ENCODE peak calls at places on chromosomes 11 and 22, in five cellular contexts. Y, R, E, U and C are unnamed samples.

GRCh38 chr11:8604078-8604723 is 10.2 kb upstream of the STK33 start:
- DNase-seq in Y (peak; percentile 56), R (peak; percentile 94), E (no peak), U (peak; percentile 66), C (no peak)

GRCh38 chr11:9687736-9688494 is 24.0 kb downstream of the SWAP70 start:
- DNase-seq in Y (no peak), R (no peak), E (no peak), U (no peak), C (no peak)

GRCh38 chr11:122330466-122330865 is 214.5 kb upstream of the BLID start:
- DNase-seq in Y (no peak), R (no peak), E (no peak), U (no peak), C (no peak)

GRCh38 chr22:44571566-44572413 is 73.8 kb upstream of the RTL6 start:
- DNase-seq in Y (no peak), R (no peak), E (peak; percentile 25), U (no peak), C (peak; percentile 49)

GRCh38 chr22:45317551-45318167 is 7.9 kb downstream of the FAM118A start:
- DNase-seq in Y (no peak), R (no peak), E (peak; percentile 80), U (no peak), C (no peak)

GRCh38 chr11:123560001-123560400 is 94.4 kb downstream of the SCN3B start:
- DNase-seq in Y (no peak), R (no peak), E (no peak), U (no peak), C (no peak)

GRCh38 chr11:72189448-72190250 is 2.3 kb upstream of the FOLR1 start:
- DNase-seq in Y (no peak), R (no peak), E (no peak), U (no peak), C (no peak)

GRCh38 chr11:26276798-26277424 is 55.0 kb upstream of the ANO3 start:
- DNase-seq in Y (peak; percentile 69), R (peak; percentile 46), E (no peak), U (peak; percentile 25), C (no peak)

GRCh38 chr11:44760917-44761545 is 34.3 kb downstream of the TSPAN18 start:
- DNase-seq in Y (no peak), R (no peak), E (peak; percentile 34), U (no peak), C (no peak)

GRCh38 chr22:49259870-49260615 is 567.6 kb downstream of the BRD1 start:
- DNase-seq in Y (no peak), R (no peak), E (peak; percentile 14), U (no peak), C (peak; percentile 47)

GRCh38 chr11:58394195-58394594 is 12.5 kb downstream of the OR5B3 start:
- DNase-seq in Y (no peak), R (no peak), E (no peak), U (no peak), C (no peak)

GRCh38 chr22:43409800-43410199 is 2.0 kb upstream of the MPPED1 start:
- DNase-seq in Y (no peak), R (no peak), E (no peak), U (no peak), C (no peak)

GRCh38 chr11:69194956-69195355 is 39.2 kb downstream of the SMIM38 start:
- DNase-seq in Y (no peak), R (no peak), E (no peak), U (no peak), C (no peak)

GRCh38 chr11:113262594-113262993 is 51.8 kb upstream of the TTC12 start:
- DNase-seq in Y (no peak), R (no peak), E (no peak), U (no peak), C (no peak)

GRCh38 chr11:69484427-69485259 is 3.2 kb downstream of the LINC01488 start:
- DNase-seq in Y (no peak), R (no peak), E (no peak), U (no peak), C (no peak)

GRCh38 chr22:19271856-19272535 is 19.5 kb downstream of the CLTCL1 start:
- DNase-seq in Y (no peak), R (no peak), E (peak; percentile 55), U (no peak), C (peak; percentile 18)

GRCh38 chr11:66006134-66006890 is 4.0 kb downstream of the BANF1 start:
- DNase-seq in Y (no peak), R (no peak), E (no peak), U (no peak), C (no peak)

GRCh38 chr11:66001941-66002647 is at the start of the genes BANF1 and EIF1AD:
- DNase-seq in Y (peak; percentile 92), R (peak; percentile 96), E (peak; percentile 94), U (peak; percentile 93), C (peak; percentile 93)

GRCh38 chr11:66004186-66004585 is 1.9 kb downstream of the BANF1 start:
- DNase-seq in Y (no peak), R (no peak), E (no peak), U (no peak), C (no peak)

GRCh38 chr11:66003291-66003690 is 988 bp downstream of the BANF1 start:
- DNase-seq in Y (no peak), R (no peak), E (no peak), U (peak; percentile 13), C (no peak)

GRCh38 chr11:66002648-66003225 is 434 bp downstream of the BANF1 start:
- DNase-seq in Y (no peak), R (no peak), E (peak; percentile 82), U (peak; percentile 88), C (no peak)
- TF ChIP-seq CTCF in Y (no peak), R (no peak), E (no peak), U (no peak), C (no peak)

GRCh38 chr22:28884754-28885375 is 1.5 kb downstream of the ZNRF3 start:
- DNase-seq in Y (no peak), R (no peak), E (no peak), U (no peak), C (no peak)

GRCh38 chr22:28882545-28882877 is 861 bp upstream of the ZNRF3 start:
- DNase-seq in Y (no peak), R (no peak), E (no peak), U (no peak), C (no peak)

GRCh38 chr22:28883657-28883916 is 215 bp downstream of the ZNRF3 start:
- DNase-seq in Y (no peak), R (no peak), E (no peak), U (peak; percentile 61), C (no peak)

GRCh38 chr22:28883917-28884753 is 763 bp downstream of the ZNRF3 start:
- DNase-seq in Y (peak; percentile 31), R (no peak), E (peak; percentile 58), U (peak; percentile 51), C (peak; percentile 73)

DNA sequence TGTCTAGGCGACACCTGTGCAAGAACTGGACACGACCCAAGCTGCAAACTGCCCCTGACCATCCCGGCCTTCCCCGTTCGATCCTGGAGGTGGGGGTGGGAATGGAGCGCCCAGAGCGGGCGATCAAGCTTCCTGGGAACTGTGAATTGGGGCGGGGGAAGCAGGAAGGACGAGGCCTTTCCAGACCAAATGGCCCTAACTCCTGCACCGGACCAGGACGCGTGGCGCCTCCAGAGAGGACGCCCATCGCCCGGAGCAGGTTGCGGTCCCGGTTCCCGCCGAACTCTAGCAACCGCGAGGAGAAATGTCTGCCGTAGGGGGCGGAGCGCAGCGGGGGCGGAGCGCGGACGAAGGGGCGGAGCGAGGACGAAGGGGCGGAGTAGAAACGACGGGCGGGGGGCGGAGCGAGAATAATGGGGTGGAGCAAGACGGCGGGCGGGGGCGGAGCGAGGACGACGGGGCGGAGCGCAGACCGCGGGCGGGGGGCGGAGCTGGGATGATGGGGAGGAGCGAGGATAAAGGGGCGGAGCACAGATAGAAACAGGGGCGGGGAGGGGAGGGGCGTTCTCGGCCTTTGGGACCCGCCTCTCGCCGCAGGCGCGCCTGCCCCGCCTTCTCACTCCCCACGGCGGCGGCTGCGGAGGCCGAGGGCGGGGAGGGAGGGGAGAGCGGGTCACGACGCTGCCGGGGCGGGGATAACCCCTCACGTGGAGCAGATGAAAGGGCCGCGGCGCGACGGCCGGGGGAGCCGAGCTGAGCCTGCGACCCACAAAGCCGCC is at the start of gene ZNRF3:
- DNase-seq in Y (peak; percentile 96), R (peak; percentile 61), E (peak; percentile 96), U (peak; percentile 89), C (peak; percentile 98)
- TF ChIP-seq CTCF in Y (no peak), R (no peak), E (no peak), U (no peak), C (no peak)

DNA sequence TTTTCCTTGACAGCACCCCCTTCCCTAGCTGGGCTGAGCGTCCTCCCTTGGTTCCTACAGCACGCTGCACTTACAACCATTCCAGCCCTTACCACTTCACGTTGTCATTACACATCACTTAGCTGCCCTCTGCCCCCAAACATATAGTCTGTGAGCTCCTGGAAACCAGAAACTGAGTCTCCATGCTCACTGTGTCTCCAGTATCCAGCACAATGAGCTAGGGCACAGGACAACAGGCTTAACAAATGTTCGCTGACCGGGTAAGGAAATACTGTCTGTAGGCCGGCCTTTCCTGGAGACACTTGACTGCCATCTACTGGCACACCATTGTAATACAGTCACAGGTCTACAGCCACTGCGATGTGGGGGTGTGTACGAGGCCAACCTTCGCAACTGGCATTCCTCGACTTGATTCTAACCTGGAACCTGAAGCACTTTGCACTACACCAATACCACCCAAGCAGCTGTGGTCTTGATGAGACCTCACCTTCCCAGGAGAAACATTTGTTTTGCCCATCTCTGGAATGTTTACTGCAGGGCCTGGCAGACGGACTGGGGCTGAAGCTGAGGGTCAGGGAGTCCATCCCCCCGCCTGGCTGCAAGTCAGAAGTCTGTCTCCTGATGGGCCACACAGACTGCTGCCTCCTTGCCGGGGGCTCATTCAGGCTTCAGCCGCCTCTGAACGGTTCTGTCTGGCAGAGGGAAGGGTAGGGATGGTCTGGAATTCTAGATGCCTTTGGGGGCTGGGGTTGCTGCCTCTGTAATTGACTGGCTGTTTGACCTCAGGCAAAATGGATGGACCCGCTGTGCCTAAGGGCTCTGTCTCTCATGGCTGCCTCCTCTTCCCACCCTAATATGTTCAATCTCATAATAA is 72.0 kb downstream of the SYN3 start:
- DNase-seq in Y (peak; percentile 84), R (peak; percentile 55), E (peak; percentile 80), U (peak; percentile 71), C (peak; percentile 83)
- TF ChIP-seq CTCF in Y (peak; percentile 84), R (peak; percentile 86), E (peak; percentile 90), U (peak; percentile 66), C (peak; percentile 94)

GRCh38 chr11:114598461-114598860 is 2.9 kb upstream of the NXPE4 start:
- DNase-seq in Y (no peak), R (no peak), E (no peak), U (no peak), C (no peak)

GRCh38 chr11:114595571-114595970 is at the start of gene NXPE4:
- DNase-seq in Y (no peak), R (no peak), E (no peak), U (no peak), C (no peak)

GRCh38 chr11:114594703-114595102 is 883 bp downstream of the NXPE4 start:
- DNase-seq in Y (no peak), R (no peak), E (no peak), U (no peak), C (no peak)

DNA sequence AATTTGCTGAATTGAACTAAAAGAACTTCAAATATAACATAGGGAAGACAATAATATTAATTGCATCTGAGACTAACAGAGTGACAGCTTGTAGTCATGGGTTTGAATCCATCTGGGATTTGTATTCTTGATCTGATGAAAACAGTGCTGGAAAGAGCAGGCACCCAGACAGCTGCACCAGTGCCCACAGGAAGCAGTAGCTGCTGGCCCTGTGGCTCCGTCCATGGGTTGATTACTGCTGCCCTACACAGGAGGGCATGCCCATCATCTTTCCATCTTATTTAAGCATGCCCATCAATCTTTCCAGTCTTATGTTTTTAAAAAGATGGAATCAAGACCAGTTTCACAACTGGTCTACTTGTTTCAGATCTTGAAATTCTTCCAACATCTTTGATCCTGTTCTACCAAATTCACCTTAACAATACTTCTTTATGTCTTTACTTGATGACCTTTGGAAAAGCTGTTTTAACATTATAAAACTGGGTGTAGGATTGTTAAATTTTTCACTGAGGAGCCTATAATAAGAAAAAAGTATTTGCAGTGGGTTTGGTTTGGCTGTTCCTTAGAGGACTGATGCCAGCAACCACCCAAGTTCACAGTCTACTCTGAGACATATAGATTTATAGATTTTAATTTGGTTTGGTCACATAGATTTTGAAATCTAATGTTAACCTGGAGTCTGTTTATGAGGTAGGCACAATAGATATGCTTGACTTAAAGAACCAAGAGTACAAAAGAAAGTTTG is 761 bp upstream of the NXPE4 start:
- DNase-seq in Y (no peak), R (no peak), E (no peak), U (no peak), C (no peak)
- TF ChIP-seq CTCF in Y (no peak), R (no peak), E (no peak), U (no peak), C (no peak)